ENCODE peak calls at places on chromosomes 12 and 14, in six cellular contexts. One of them, this sample, is unnamed.

GRCh38 chr12:53186745-53187144 is 6.0 kb upstream of the CSAD start:
- DNase-seq in AG04450: no peak
- DNase-seq in HCT116: no peak
- DNase-seq in neural progenitor cell: no peak
- DNase-seq in GM06990: no peak
- DNase-seq in GM12892: no peak
- DNase-seq in this sample: no peak

GRCh38 chr12:52074006-52074405 is 4.2 kb downstream of the ATG101 start:
- DNase-seq in AG04450: no peak
- DNase-seq in HCT116: no peak
- DNase-seq in neural progenitor cell: no peak
- DNase-seq in GM06990: no peak
- DNase-seq in GM12892: no peak
- DNase-seq in this sample: no peak

GRCh38 chr12:26678697-26679660 is 154.0 kb downstream of the ITPR2 start:
- DNase-seq in AG04450: no peak
- DNase-seq in HCT116: no peak
- DNase-seq in neural progenitor cell: peak
- DNase-seq in GM06990: no peak
- DNase-seq in GM12892: no peak
- DNase-seq in this sample: no peak

GRCh38 chr14:96260341-96260821 is 4.4 kb downstream of the BDKRB1 start:
- DNase-seq in AG04450: no peak
- DNase-seq in HCT116: no peak
- DNase-seq in neural progenitor cell: no peak
- DNase-seq in GM06990: no peak
- DNase-seq in GM12892: no peak
- DNase-seq in this sample: no peak

GRCh38 chr12:49537231-49537708 is 1.6 kb upstream of the KCNH3 start:
- DNase-seq in AG04450: no peak
- DNase-seq in HCT116: no peak
- DNase-seq in neural progenitor cell: no peak
- DNase-seq in GM06990: no peak
- DNase-seq in GM12892: no peak
- DNase-seq in this sample: no peak

GRCh38 chr12:117662620-117663395 is 301.4 kb upstream of the NOS1 start:
- DNase-seq in AG04450: no peak
- DNase-seq in HCT116: peak
- DNase-seq in neural progenitor cell: no peak
- DNase-seq in GM06990: no peak
- DNase-seq in GM12892: no peak
- DNase-seq in this sample: no peak

GRCh38 chr14:53946404-53947400 is 9.9 kb downstream of the BMP4 start:
- DNase-seq in AG04450: no peak
- DNase-seq in HCT116: no peak
- DNase-seq in neural progenitor cell: peak
- DNase-seq in GM06990: no peak
- DNase-seq in GM12892: no peak
- DNase-seq in this sample: no peak

GRCh38 chr12:108729612-108730336 is 1.5 kb downstream of the CORO1C start:
- DNase-seq in AG04450: no peak
- DNase-seq in HCT116: no peak
- DNase-seq in neural progenitor cell: no peak
- DNase-seq in GM06990: no peak
- DNase-seq in GM12892: no peak
- DNase-seq in this sample: no peak

GRCh38 chr12:95613021-95613420 is 61.7 kb upstream of the USP44 start:
- DNase-seq in AG04450: no peak
- DNase-seq in HCT116: no peak
- DNase-seq in neural progenitor cell: no peak
- DNase-seq in GM06990: no peak
- DNase-seq in GM12892: no peak
- DNase-seq in this sample: no peak

GRCh38 chr14:44963775-44964380 is 1.9 kb downstream of the TOGARAM1 start:
- DNase-seq in AG04450: no peak
- DNase-seq in HCT116: no peak
- DNase-seq in neural progenitor cell: peak
- DNase-seq in GM06990: no peak
- DNase-seq in GM12892: no peak
- DNase-seq in this sample: no peak

GRCh38 chr12:59973515-59973914 is 377.7 kb downstream of the SLC16A7 start:
- DNase-seq in AG04450: no peak
- DNase-seq in HCT116: peak
- DNase-seq in neural progenitor cell: no peak
- DNase-seq in GM06990: no peak
- DNase-seq in GM12892: no peak
- DNase-seq in this sample: no peak

GRCh38 chr14:44960146-44960545 is 1.6 kb downstream of the KLHL28 start:
- DNase-seq in AG04450: no peak
- DNase-seq in HCT116: no peak
- DNase-seq in neural progenitor cell: no peak
- DNase-seq in GM06990: no peak
- DNase-seq in GM12892: no peak
- DNase-seq in this sample: no peak

GRCh38 chr12:76688627-76689026 is 75.3 kb upstream of the ZDHHC17 start:
- DNase-seq in AG04450: no peak
- DNase-seq in HCT116: no peak
- DNase-seq in neural progenitor cell: no peak
- DNase-seq in GM06990: no peak
- DNase-seq in GM12892: no peak
- DNase-seq in this sample: no peak

GRCh38 chr14:100150932-100151587 is 8.4 kb downstream of the DEGS2 start:
- DNase-seq in AG04450: no peak
- DNase-seq in HCT116: no peak
- DNase-seq in neural progenitor cell: no peak
- DNase-seq in GM06990: no peak
- DNase-seq in GM12892: no peak
- DNase-seq in this sample: no peak

GRCh38 chr12:1091350-1091749 is 100.3 kb downstream of the ERC1 start:
- DNase-seq in AG04450: no peak
- DNase-seq in HCT116: no peak
- DNase-seq in neural progenitor cell: no peak
- DNase-seq in GM06990: no peak
- DNase-seq in GM12892: no peak
- DNase-seq in this sample: no peak

GRCh38 chr14:75176142-75176820 is at the start of gene TMED10:
- DNase-seq in AG04450: peak
- DNase-seq in HCT116: peak
- DNase-seq in neural progenitor cell: peak
- DNase-seq in GM06990: peak
- DNase-seq in GM12892: peak
- DNase-seq in this sample: peak

GRCh38 chr12:120093592-120094355 is 22.8 kb downstream of the RAB35 start:
- DNase-seq in AG04450: no peak
- DNase-seq in HCT116: no peak
- DNase-seq in neural progenitor cell: peak
- DNase-seq in GM06990: no peak
- DNase-seq in GM12892: no peak
- DNase-seq in this sample: no peak

GRCh38 chr12:26317942-26318565 is 122.7 kb downstream of the SSPN start:
- DNase-seq in AG04450: no peak
- DNase-seq in HCT116: peak
- DNase-seq in neural progenitor cell: no peak
- DNase-seq in GM06990: peak
- DNase-seq in GM12892: no peak
- DNase-seq in this sample: no peak

GRCh38 chr12:583251-583869 is 79.9 kb downstream of the NINJ2 start:
- DNase-seq in AG04450: no peak
- DNase-seq in HCT116: no peak
- DNase-seq in neural progenitor cell: peak
- DNase-seq in GM06990: no peak
- DNase-seq in GM12892: no peak
- DNase-seq in this sample: no peak

GRCh38 chr12:28026701-28027100 is 54.2 kb upstream of the PTHLH start:
- DNase-seq in AG04450: no peak
- DNase-seq in HCT116: no peak
- DNase-seq in neural progenitor cell: no peak
- DNase-seq in GM06990: no peak
- DNase-seq in GM12892: no peak
- DNase-seq in this sample: no peak

GRCh38 chr14:34682787-34683321 is 31.5 kb downstream of the CFL2 start:
- DNase-seq in AG04450: no peak
- DNase-seq in HCT116: no peak
- DNase-seq in neural progenitor cell: no peak
- DNase-seq in GM06990: peak
- DNase-seq in GM12892: peak
- DNase-seq in this sample: no peak

GRCh38 chr14:100067971-100068959 is 3.0 kb downstream of the EVL start:
- DNase-seq in AG04450: no peak
- DNase-seq in HCT116: peak
- DNase-seq in neural progenitor cell: no peak
- DNase-seq in GM06990: peak
- DNase-seq in GM12892: no peak
- DNase-seq in this sample: no peak

GRCh38 chr14:97719931-97720330 is 922.7 kb downstream of the VRK1 start:
- DNase-seq in AG04450: no peak
- DNase-seq in HCT116: no peak
- DNase-seq in neural progenitor cell: no peak
- DNase-seq in GM06990: no peak
- DNase-seq in GM12892: no peak
- DNase-seq in this sample: no peak

GRCh38 chr12:57889541-57889989 is 43.0 kb upstream of the CTDSP2 start:
- DNase-seq in AG04450: peak
- DNase-seq in HCT116: no peak
- DNase-seq in neural progenitor cell: peak
- DNase-seq in GM06990: no peak
- DNase-seq in GM12892: no peak
- DNase-seq in this sample: no peak

GRCh38 chr14:102708494-102708893 is 68.8 kb upstream of the TRAF3 start:
- DNase-seq in AG04450: no peak
- DNase-seq in HCT116: no peak
- DNase-seq in neural progenitor cell: no peak
- DNase-seq in GM06990: no peak
- DNase-seq in GM12892: no peak
- DNase-seq in this sample: peak

GRCh38 chr12:68423175-68423574 is 91.0 kb upstream of the MDM1 start:
- DNase-seq in AG04450: no peak
- DNase-seq in HCT116: no peak
- DNase-seq in neural progenitor cell: no peak
- DNase-seq in GM06990: no peak
- DNase-seq in GM12892: no peak
- DNase-seq in this sample: no peak

GRCh38 chr12:28110329-28110728 is 79.9 kb upstream of the CCDC91 start:
- DNase-seq in AG04450: no peak
- DNase-seq in HCT116: no peak
- DNase-seq in neural progenitor cell: peak
- DNase-seq in GM06990: no peak
- DNase-seq in GM12892: no peak
- DNase-seq in this sample: no peak

GRCh38 chr12:52043386-52044212 is 7.6 kb upstream of the NR4A1 start:
- DNase-seq in AG04450: no peak
- DNase-seq in HCT116: no peak
- DNase-seq in neural progenitor cell: no peak
- DNase-seq in GM06990: no peak
- DNase-seq in GM12892: no peak
- DNase-seq in this sample: no peak

GRCh38 chr14:22837059-22837749 is 819 bp downstream of the MMP14 start:
- DNase-seq in AG04450: no peak
- DNase-seq in HCT116: no peak
- DNase-seq in neural progenitor cell: peak
- DNase-seq in GM06990: no peak
- DNase-seq in GM12892: no peak
- DNase-seq in this sample: no peak

GRCh38 chr14:41913398-41913797 is 306.7 kb downstream of the LRFN5 start:
- DNase-seq in AG04450: no peak
- DNase-seq in HCT116: no peak
- DNase-seq in neural progenitor cell: no peak
- DNase-seq in GM06990: no peak
- DNase-seq in GM12892: no peak
- DNase-seq in this sample: no peak

GRCh38 chr14:72546359-72547035 is 347.4 kb downstream of the DPF3 start:
- DNase-seq in AG04450: no peak
- DNase-seq in HCT116: no peak
- DNase-seq in neural progenitor cell: no peak
- DNase-seq in GM06990: no peak
- DNase-seq in GM12892: no peak
- DNase-seq in this sample: no peak

GRCh38 chr12:97968641-97969171 is 506.1 kb downstream of the RMST start:
- DNase-seq in AG04450: no peak
- DNase-seq in HCT116: no peak
- DNase-seq in neural progenitor cell: no peak
- DNase-seq in GM06990: no peak
- DNase-seq in GM12892: no peak
- DNase-seq in this sample: no peak

GRCh38 chr14:57833304-57833703 is 32.6 kb downstream of the SLC35F4 start:
- DNase-seq in AG04450: peak
- DNase-seq in HCT116: peak
- DNase-seq in neural progenitor cell: no peak
- DNase-seq in GM06990: no peak
- DNase-seq in GM12892: no peak
- DNase-seq in this sample: no peak

GRCh38 chr12:34389378-34390170 is 367.3 kb downstream of the ALG10 start:
- DNase-seq in AG04450: no peak
- DNase-seq in HCT116: no peak
- DNase-seq in neural progenitor cell: no peak
- DNase-seq in GM06990: no peak
- DNase-seq in GM12892: no peak
- DNase-seq in this sample: no peak

GRCh38 chr12:108664338-108665258 is 30.9 kb upstream of the SELPLG start:
- DNase-seq in AG04450: peak
- DNase-seq in HCT116: peak
- DNase-seq in neural progenitor cell: peak
- DNase-seq in GM06990: peak
- DNase-seq in GM12892: no peak
- DNase-seq in this sample: peak

GRCh38 chr12:29980304-29980703 is 196.6 kb upstream of the TMTC1 start:
- DNase-seq in AG04450: no peak
- DNase-seq in HCT116: no peak
- DNase-seq in neural progenitor cell: no peak
- DNase-seq in GM06990: no peak
- DNase-seq in GM12892: no peak
- DNase-seq in this sample: no peak

GRCh38 chr14:92945959-92946846 is 23.3 kb downstream of the CHGA start:
- DNase-seq in AG04450: no peak
- DNase-seq in HCT116: peak
- DNase-seq in neural progenitor cell: no peak
- DNase-seq in GM06990: no peak
- DNase-seq in GM12892: no peak
- DNase-seq in this sample: no peak

This sample was measured in GM18507.